ENCODE peak calls at places on chromosome 10, in four cellular contexts. O is cardiac muscle cell, N is IMR-90, G is PC-3. Q is an unnamed sample.

GRCh38 chr10:15324113-15324512 is 47.0 kb downstream of the FAM171A1 start:
- DNase-seq in O (no peak), N (no peak), G (no peak), Q (no peak)

GRCh38 chr10:99709480-99710229 is 22.3 kb downstream of the COX15 start:
- DNase-seq in O (no peak), N (peak; percentile 73), G (no peak), Q (no peak)

GRCh38 chr10:3528271-3528670 is 256.7 kb downstream of the KLF6 start:
- DNase-seq in O (no peak), N (no peak), G (no peak), Q (no peak)

GRCh38 chr10:81848514-81848913 is 26.5 kb upstream of the NRG3 start:
- DNase-seq in O (no peak), N (no peak), G (no peak), Q (no peak)

GRCh38 chr10:21524526-21525366 is 736 bp downstream of the SKIDA1 start:
- DNase-seq in O (peak; percentile 73), N (peak; percentile 67), G (no peak), Q (no peak)

GRCh38 chr10:110311357-110311949 is 6.7 kb upstream of the SMNDC1 start:
- DNase-seq in O (peak; percentile 71), N (peak; percentile 70), G (peak; percentile 76), Q (peak; percentile 26)

GRCh38 chr10:42488416-42488815 is 150.0 kb downstream of the ZNF33B start:
- DNase-seq in O (peak; percentile 17), N (peak; percentile 31), G (no peak), Q (no peak)

GRCh38 chr10:101195921-101196320 is 33.3 kb downstream of the LBX1 start:
- DNase-seq in O (no peak), N (no peak), G (no peak), Q (no peak)

GRCh38 chr10:13717936-13718772 is 131.4 kb downstream of the PRPF18 start:
- DNase-seq in O (peak; percentile 97), N (peak; percentile 95), G (peak; percentile 56), Q (peak; percentile 89)

GRCh38 chr10:105857284-105858264 is 1216.5 kb downstream of the SORCS3 start:
- DNase-seq in O (no peak), N (no peak), G (no peak), Q (no peak)

GRCh38 chr10:79019961-79020491 is 48.7 kb upstream of the ZMIZ1 start:
- DNase-seq in O (peak; percentile 86), N (peak; percentile 23), G (no peak), Q (no peak)

GRCh38 chr10:95406651-95407280 is 116.0 kb upstream of the PDLIM1 start:
- DNase-seq in O (peak; percentile 14), N (no peak), G (peak; percentile 91), Q (no peak)

GRCh38 chr10:69130251-69130650 is 6.3 kb downstream of the VPS26A start:
- DNase-seq in O (no peak), N (peak; percentile 40), G (no peak), Q (no peak)

GRCh38 chr10:66176772-66177171 is 749.1 kb upstream of the LRRTM3 start:
- DNase-seq in O (peak; percentile 48), N (peak; percentile 31), G (no peak), Q (peak; percentile 20)

GRCh38 chr10:52348037-52348564 is 34.0 kb downstream of the DKK1 start:
- DNase-seq in O (no peak), N (no peak), G (no peak), Q (no peak)

GRCh38 chr10:116111483-116112095 is 161.4 kb downstream of the GFRA1 start:
- DNase-seq in O (no peak), N (no peak), G (no peak), Q (no peak)

GRCh38 chr10:42428534-42428933 is 209.8 kb downstream of the ZNF33B start:
- DNase-seq in O (peak; percentile 3), N (no peak), G (peak; percentile 66), Q (no peak)

GRCh38 chr10:131748191-131748590 is 152.6 kb upstream of the PPP2R2D start:
- DNase-seq in O (no peak), N (no peak), G (no peak), Q (no peak)

GRCh38 chr10:70267161-70267933 is 16.5 kb downstream of the NPFFR1 start:
- DNase-seq in O (peak; percentile 78), N (peak; percentile 98), G (peak; percentile 99), Q (peak; percentile 95)

GRCh38 chr10:25068152-25069058 is 52.0 kb downstream of the THNSL1 start:
- DNase-seq in O (no peak), N (peak; percentile 84), G (peak; percentile 33), Q (peak; percentile 11)

GRCh38 chr10:70694410-70695179 is 22.3 kb downstream of the ADAMTS14 start:
- DNase-seq in O (peak; percentile 88), N (peak; percentile 55), G (no peak), Q (peak; percentile 75)

GRCh38 chr10:28054211-28054888 is 55.5 kb upstream of the ODAD2 start:
- DNase-seq in O (peak; percentile 69), N (peak; percentile 98), G (peak; percentile 90), Q (peak; percentile 91)

GRCh38 chr10:10785627-10786333 is 231.9 kb upstream of the CELF2 start:
- DNase-seq in O (peak; percentile 83), N (peak; percentile 67), G (peak; percentile 42), Q (no peak)

GRCh38 chr10:987635-987905 is 664 bp upstream of the GTPBP4 start:
- DNase-seq in O (no peak), N (peak; percentile 35), G (peak; percentile 16), Q (no peak)

GRCh38 chr10:125020386-125020785 is 78.5 kb downstream of the ZRANB1 start:
- DNase-seq in O (no peak), N (no peak), G (no peak), Q (no peak)

GRCh38 chr10:60856405-60856804 is 78.1 kb downstream of the CDK1 start:
- DNase-seq in O (no peak), N (no peak), G (no peak), Q (no peak)

GRCh38 chr10:34178756-34179155 is 636.3 kb downstream of the PARD3 start:
- DNase-seq in O (no peak), N (no peak), G (no peak), Q (no peak)

GRCh38 chr10:102504179-102504975 is 605 bp downstream of the SUFU start:
- DNase-seq in O (peak; percentile 22), N (peak; percentile 45), G (no peak), Q (no peak)

GRCh38 chr10:132536964-132537712 is 449 bp upstream of the INPP5A start:
- DNase-seq in O (peak; percentile 100), N (peak; percentile 98), G (peak; percentile 97), Q (peak; percentile 96)

GRCh38 chr10:7933757-7934156 is 115.5 kb downstream of the TAF3 start:
- DNase-seq in O (no peak), N (no peak), G (no peak), Q (no peak)

GRCh38 chr10:71217266-71218045 is 5.1 kb downstream of the UNC5B start:
- DNase-seq in O (no peak), N (no peak), G (no peak), Q (no peak)

GRCh38 chr10:100364735-100365391 is 17.8 kb downstream of the SCD start:
- DNase-seq in O (peak; percentile 81), N (peak; percentile 60), G (peak; percentile 86), Q (no peak)

GRCh38 chr10:103736763-103737162 is 118.6 kb downstream of the SH3PXD2A start:
- DNase-seq in O (no peak), N (no peak), G (peak; percentile 46), Q (no peak)

GRCh38 chr10:13658256-13658655 is 71.5 kb downstream of the PRPF18 start:
- DNase-seq in O (no peak), N (no peak), G (no peak), Q (no peak)

DNA sequence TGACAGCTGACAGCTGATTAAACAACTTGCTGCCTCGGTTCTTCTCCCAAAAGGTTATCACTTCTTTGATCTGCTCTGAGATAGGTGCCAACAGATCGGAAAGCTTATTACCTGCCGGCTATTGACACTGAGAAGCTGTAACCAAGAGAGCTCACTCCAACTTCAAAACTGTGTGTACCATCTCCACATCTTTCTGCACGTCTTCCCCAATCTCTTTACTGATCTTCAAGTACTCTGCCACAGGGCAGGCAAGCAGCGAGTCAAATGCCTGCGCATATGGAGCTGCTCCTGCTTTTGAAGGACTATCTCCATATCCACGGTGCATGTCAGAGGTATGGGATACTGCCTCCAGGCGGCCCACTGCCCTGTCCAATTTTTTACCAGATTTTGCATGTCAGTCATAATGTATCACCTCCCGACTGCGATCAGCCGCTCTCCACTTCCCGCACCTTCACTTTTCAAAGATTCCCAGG is 352 bp upstream of the ZNF485 start:
- DNase-seq in O (no peak), N (no peak), G (no peak), Q (no peak)
- TF ChIP-seq CTCF in O (peak; percentile 12), N (no peak), G (peak; percentile 35), Q (no peak)

GRCh38 chr10:130021373-130021950 is 57.4 kb upstream of the EBF3 start:
- DNase-seq in O (peak; percentile 74), N (peak; percentile 87), G (peak; percentile 50), Q (peak; percentile 23)

GRCh38 chr10:130018730-130019185 is 54.7 kb upstream of the EBF3 start:
- DNase-seq in O (no peak), N (no peak), G (no peak), Q (no peak)

GRCh38 chr10:130022501-130023299 is 58.6 kb upstream of the EBF3 start:
- DNase-seq in O (peak; percentile 17), N (peak; percentile 85), G (peak; percentile 69), Q (peak; percentile 11)

GRCh38 chr10:130022071-130022470 is 58.0 kb upstream of the EBF3 start:
- DNase-seq in O (no peak), N (no peak), G (no peak), Q (no peak)

GRCh38 chr10:130020651-130021372 is 56.7 kb upstream of the EBF3 start:
- DNase-seq in O (peak; percentile 14), N (no peak), G (no peak), Q (no peak)
- H3K4me3 ChIP-seq in O (no peak overlapping the region), N (no peak overlapping the region), G (no peak overlapping the region), Q (no peak overlapping the region)

GRCh38 chr10:112240441-112240840 is 42.8 kb upstream of the TECTB start:
- DNase-seq in O (no peak), N (no peak), G (no peak), Q (no peak)
- H3K27ac ChIP-seq in O (no peak overlapping the region), N (no peak overlapping the region), G (no peak overlapping the region), Q (no peak overlapping the region)

GRCh38 chr10:48506147-48506917 is 98.5 kb downstream of the ARHGAP22 start:
- DNase-seq in O (peak; percentile 67), N (peak; percentile 56), G (peak; percentile 83), Q (no peak)
- TF ChIP-seq CTCF in O (peak; percentile 41), N (peak; percentile 55), G (peak; percentile 97), Q (peak; percentile 46)

GRCh38 chr10:126423779-126424491 is 35.7 kb upstream of the ADAM12 start:
- DNase-seq in O (no peak), N (no peak), G (no peak), Q (no peak)

GRCh38 chr10:126422561-126422960 is 34.3 kb upstream of the ADAM12 start:
- DNase-seq in O (no peak), N (peak; percentile 10), G (peak; percentile 6), Q (no peak)

GRCh38 chr10:126420571-126421275 is 32.4 kb upstream of the ADAM12 start:
- DNase-seq in O (peak; percentile 63), N (no peak), G (no peak), Q (no peak)

GRCh38 chr10:126425051-126425450 is 36.8 kb upstream of the ADAM12 start:
- DNase-seq in O (no peak), N (no peak), G (no peak), Q (no peak)

DNA sequence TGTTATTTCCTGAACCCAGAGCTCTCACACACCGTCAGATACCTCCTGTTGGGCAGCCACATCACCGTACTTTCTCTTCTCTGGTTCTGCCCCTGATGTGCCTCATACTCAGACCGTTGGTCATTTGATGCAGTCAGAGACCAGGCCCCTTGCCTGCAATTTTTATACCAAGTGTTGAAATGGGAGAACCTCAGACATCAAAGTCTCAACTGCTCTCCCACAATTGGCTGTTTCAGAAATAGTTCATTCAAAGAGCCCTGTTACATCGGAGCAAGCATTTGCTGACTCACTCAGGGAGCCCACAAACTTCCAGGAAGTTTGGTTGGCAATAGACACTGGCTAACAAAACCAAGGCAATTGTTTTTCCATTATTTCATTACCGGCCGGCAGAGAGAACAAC is 33.5 kb upstream of the ADAM12 start:
- DNase-seq in O (peak; percentile 96), N (peak; percentile 90), G (peak; percentile 46), Q (peak; percentile 72)
- H3K4me3 ChIP-seq in O (no peak overlapping the region), N (no peak overlapping the region), G (no peak overlapping the region), Q (no peak overlapping the region)

Q was measured in AG04450.